ENCODE peak calls at places on chromosomes 4 and X, in ten cellular contexts. One of them, this sample, is unnamed.

GRCh38 chr4:26048962-26049361 is 134.9 kb downstream of the SMIM20 start:
- DNase-seq in GM12865: no peak
- DNase-seq in progenitor cell of endocrine pancreas: no peak
- DNase-seq in HCT116: no peak
- DNase-seq in fibroblast of lung: peak; percentile 39
- DNase-seq in CD4-positive, alpha-beta T cell: no peak
- DNase-seq in IMR-90: no peak
- DNase-seq in tibial artery: peak; percentile 49
- DNase-seq in ovary: no peak
- DNase-seq in lower lobe of right lung: no peak
- DNase-seq in this sample: no peak

GRCh38 chr4:106238819-106239420 is 77.1 kb downstream of the TBCK start:
- DNase-seq in HCT116: peak; percentile 27
- DNase-seq in fibroblast of lung: peak; percentile 13
- DNase-seq in ovary: no peak
- DNase-seq in lower lobe of right lung: no peak
- DNase-seq in tibial artery: no peak
- DNase-seq in CD4-positive, alpha-beta T cell: no peak
- DNase-seq in IMR-90: peak; percentile 34
- DNase-seq in progenitor cell of endocrine pancreas: no peak
- DNase-seq in GM12865: peak; percentile 34
- DNase-seq in this sample: no peak

GRCh38 chr4:74583757-74584156 is 138.8 kb downstream of the AREG start:
- DNase-seq in IMR-90: peak; percentile 4
- DNase-seq in CD4-positive, alpha-beta T cell: no peak
- DNase-seq in tibial artery: no peak
- DNase-seq in progenitor cell of endocrine pancreas: no peak
- DNase-seq in HCT116: no peak
- DNase-seq in fibroblast of lung: no peak
- DNase-seq in GM12865: no peak
- DNase-seq in lower lobe of right lung: no peak
- DNase-seq in ovary: no peak
- DNase-seq in this sample: no peak

GRCh38 chr4:27692098-27692679 is 831.5 kb downstream of the STIM2 start:
- DNase-seq in progenitor cell of endocrine pancreas: no peak
- DNase-seq in fibroblast of lung: peak; percentile 8
- DNase-seq in HCT116: peak; percentile 45
- DNase-seq in lower lobe of right lung: no peak
- DNase-seq in tibial artery: no peak
- DNase-seq in CD4-positive, alpha-beta T cell: no peak
- DNase-seq in GM12865: peak; percentile 67
- DNase-seq in ovary: no peak
- DNase-seq in IMR-90: peak; percentile 29
- DNase-seq in this sample: no peak

GRCh38 chr4:10077492-10078335 is 38.9 kb downstream of the WDR1 start:
- DNase-seq in ovary: no peak
- DNase-seq in tibial artery: peak; percentile 54
- DNase-seq in lower lobe of right lung: peak; percentile 71
- DNase-seq in progenitor cell of endocrine pancreas: no peak
- DNase-seq in HCT116: no peak
- DNase-seq in GM12865: peak; percentile 4
- DNase-seq in fibroblast of lung: no peak
- DNase-seq in IMR-90: no peak
- DNase-seq in CD4-positive, alpha-beta T cell: no peak
- DNase-seq in this sample: no peak

GRCh38 chrX:34365482-34365881 is 233.4 kb upstream of the FAM47A start:
- DNase-seq in GM12865: no peak
- DNase-seq in IMR-90: peak; percentile 3
- DNase-seq in progenitor cell of endocrine pancreas: no peak
- DNase-seq in lower lobe of right lung: no peak
- DNase-seq in tibial artery: no peak
- DNase-seq in ovary: no peak
- DNase-seq in fibroblast of lung: no peak
- DNase-seq in CD4-positive, alpha-beta T cell: no peak
- DNase-seq in HCT116: no peak
- DNase-seq in this sample: no peak

GRCh38 chr4:156662921-156663320 is 308.7 kb downstream of the PDGFC start:
- DNase-seq in IMR-90: no peak
- DNase-seq in HCT116: no peak
- DNase-seq in GM12865: no peak
- DNase-seq in CD4-positive, alpha-beta T cell: no peak
- DNase-seq in progenitor cell of endocrine pancreas: no peak
- DNase-seq in tibial artery: no peak
- DNase-seq in ovary: no peak
- DNase-seq in lower lobe of right lung: no peak
- DNase-seq in fibroblast of lung: peak; percentile 44
- DNase-seq in this sample: no peak

GRCh38 chr4:14787894-14788293 is 214.4 kb upstream of the CPEB2 start:
- DNase-seq in fibroblast of lung: peak; percentile 6
- DNase-seq in HCT116: no peak
- DNase-seq in ovary: no peak
- DNase-seq in CD4-positive, alpha-beta T cell: no peak
- DNase-seq in IMR-90: peak; percentile 13
- DNase-seq in tibial artery: no peak
- DNase-seq in lower lobe of right lung: no peak
- DNase-seq in GM12865: peak; percentile 51
- DNase-seq in progenitor cell of endocrine pancreas: no peak
- DNase-seq in this sample: no peak

GRCh38 chr4:16967722-16968121 is 69.3 kb upstream of the LDB2 start:
- DNase-seq in lower lobe of right lung: no peak
- DNase-seq in progenitor cell of endocrine pancreas: no peak
- DNase-seq in ovary: peak; percentile 30
- DNase-seq in IMR-90: peak; percentile 10
- DNase-seq in CD4-positive, alpha-beta T cell: no peak
- DNase-seq in tibial artery: peak; percentile 75
- DNase-seq in HCT116: no peak
- DNase-seq in GM12865: no peak
- DNase-seq in fibroblast of lung: peak; percentile 59
- DNase-seq in this sample: peak; percentile 21

GRCh38 chrX:154056739-154057367 is 37.2 kb upstream of the IRAK1 start:
- DNase-seq in IMR-90: peak; percentile 20
- DNase-seq in progenitor cell of endocrine pancreas: no peak
- DNase-seq in lower lobe of right lung: no peak
- DNase-seq in fibroblast of lung: no peak
- DNase-seq in tibial artery: no peak
- DNase-seq in CD4-positive, alpha-beta T cell: no peak
- DNase-seq in GM12865: no peak
- DNase-seq in HCT116: no peak
- DNase-seq in ovary: no peak
- DNase-seq in this sample: no peak

GRCh38 chr4:138341739-138342415 is 99.7 kb upstream of the SLC7A11 start:
- DNase-seq in GM12865: peak; percentile 68
- DNase-seq in ovary: no peak
- DNase-seq in tibial artery: no peak
- DNase-seq in fibroblast of lung: no peak
- DNase-seq in progenitor cell of endocrine pancreas: no peak
- DNase-seq in IMR-90: no peak
- DNase-seq in lower lobe of right lung: no peak
- DNase-seq in CD4-positive, alpha-beta T cell: no peak
- DNase-seq in HCT116: no peak
- DNase-seq in this sample: no peak

GRCh38 chr4:185672151-185672550 is 136.8 kb upstream of the PDLIM3 start:
- DNase-seq in IMR-90: no peak
- DNase-seq in HCT116: no peak
- DNase-seq in tibial artery: no peak
- DNase-seq in GM12865: no peak
- DNase-seq in fibroblast of lung: no peak
- DNase-seq in ovary: no peak
- DNase-seq in progenitor cell of endocrine pancreas: no peak
- DNase-seq in CD4-positive, alpha-beta T cell: no peak
- DNase-seq in lower lobe of right lung: no peak
- DNase-seq in this sample: no peak

GRCh38 chr4:19880205-19880604 is 371.5 kb upstream of the SLIT2 start:
- DNase-seq in lower lobe of right lung: no peak
- DNase-seq in IMR-90: peak; percentile 12
- DNase-seq in ovary: no peak
- DNase-seq in progenitor cell of endocrine pancreas: no peak
- DNase-seq in fibroblast of lung: no peak
- DNase-seq in CD4-positive, alpha-beta T cell: no peak
- DNase-seq in HCT116: no peak
- DNase-seq in tibial artery: no peak
- DNase-seq in GM12865: no peak
- DNase-seq in this sample: no peak

DNA sequence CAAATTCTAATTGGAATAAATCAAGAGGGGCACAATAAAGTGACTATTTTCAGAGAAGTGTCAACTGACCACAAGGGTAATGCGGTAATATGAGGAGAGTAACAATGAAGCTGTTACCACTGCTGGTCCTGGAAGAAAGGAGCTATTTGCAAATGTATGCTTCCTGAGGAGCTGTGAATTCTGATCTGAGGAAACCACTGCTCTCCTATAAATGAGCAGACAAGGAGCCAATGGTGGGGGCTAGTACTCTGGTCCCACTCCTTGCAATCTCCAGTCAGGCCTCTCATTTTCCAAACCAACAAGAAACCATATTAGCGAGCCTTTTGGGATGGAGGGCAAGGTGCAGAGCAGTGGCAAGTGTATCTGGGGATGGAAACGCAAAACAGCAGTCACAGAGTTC is 770.2 kb downstream of the FSTL5 start:
- DNase-seq in ovary: no peak
- DNase-seq in HCT116: no peak
- DNase-seq in lower lobe of right lung: no peak
- DNase-seq in progenitor cell of endocrine pancreas: no peak
- DNase-seq in fibroblast of lung: no peak
- DNase-seq in tibial artery: no peak
- DNase-seq in GM12865: no peak
- DNase-seq in IMR-90: no peak
- DNase-seq in CD4-positive, alpha-beta T cell: no peak
- DNase-seq in this sample: no peak
- TF ChIP-seq CTCF in ovary: no peak
- TF ChIP-seq CTCF in HCT116: no peak
- TF ChIP-seq CTCF in lower lobe of right lung: no peak
- TF ChIP-seq CTCF in progenitor cell of endocrine pancreas: no peak
- TF ChIP-seq CTCF in fibroblast of lung: no peak
- TF ChIP-seq CTCF in tibial artery: no peak
- TF ChIP-seq CTCF in GM12865: no peak
- TF ChIP-seq CTCF in IMR-90: no peak
- TF ChIP-seq CTCF in CD4-positive, alpha-beta T cell: no peak
- TF ChIP-seq CTCF in this sample: no peak

GRCh38 chrX:140503230-140503585 is 1.7 kb downstream of the SOX3 start:
- DNase-seq in tibial artery: no peak
- DNase-seq in CD4-positive, alpha-beta T cell: no peak
- DNase-seq in IMR-90: no peak
- DNase-seq in fibroblast of lung: no peak
- DNase-seq in progenitor cell of endocrine pancreas: no peak
- DNase-seq in GM12865: no peak
- DNase-seq in HCT116: no peak
- DNase-seq in lower lobe of right lung: no peak
- DNase-seq in ovary: no peak
- DNase-seq in this sample: no peak

GRCh38 chrX:140501940-140502468 is 2.9 kb downstream of the SOX3 start:
- DNase-seq in tibial artery: no peak
- DNase-seq in lower lobe of right lung: no peak
- DNase-seq in fibroblast of lung: no peak
- DNase-seq in GM12865: no peak
- DNase-seq in progenitor cell of endocrine pancreas: no peak
- DNase-seq in HCT116: no peak
- DNase-seq in ovary: no peak
- DNase-seq in IMR-90: no peak
- DNase-seq in CD4-positive, alpha-beta T cell: no peak
- DNase-seq in this sample: no peak

GRCh38 chrX:140502491-140503229 is 2.2 kb downstream of the SOX3 start:
- DNase-seq in IMR-90: no peak
- DNase-seq in GM12865: no peak
- DNase-seq in ovary: no peak
- DNase-seq in lower lobe of right lung: no peak
- DNase-seq in HCT116: no peak
- DNase-seq in CD4-positive, alpha-beta T cell: no peak
- DNase-seq in progenitor cell of endocrine pancreas: no peak
- DNase-seq in fibroblast of lung: no peak
- DNase-seq in tibial artery: no peak
- DNase-seq in this sample: no peak

GRCh38 chrX:140504371-140505324 is at the start of gene SOX3:
- DNase-seq in progenitor cell of endocrine pancreas: no peak
- DNase-seq in lower lobe of right lung: no peak
- DNase-seq in CD4-positive, alpha-beta T cell: no peak
- DNase-seq in tibial artery: no peak
- DNase-seq in HCT116: no peak
- DNase-seq in ovary: no peak
- DNase-seq in GM12865: no peak
- DNase-seq in fibroblast of lung: no peak
- DNase-seq in IMR-90: no peak
- DNase-seq in this sample: no peak

DNA sequence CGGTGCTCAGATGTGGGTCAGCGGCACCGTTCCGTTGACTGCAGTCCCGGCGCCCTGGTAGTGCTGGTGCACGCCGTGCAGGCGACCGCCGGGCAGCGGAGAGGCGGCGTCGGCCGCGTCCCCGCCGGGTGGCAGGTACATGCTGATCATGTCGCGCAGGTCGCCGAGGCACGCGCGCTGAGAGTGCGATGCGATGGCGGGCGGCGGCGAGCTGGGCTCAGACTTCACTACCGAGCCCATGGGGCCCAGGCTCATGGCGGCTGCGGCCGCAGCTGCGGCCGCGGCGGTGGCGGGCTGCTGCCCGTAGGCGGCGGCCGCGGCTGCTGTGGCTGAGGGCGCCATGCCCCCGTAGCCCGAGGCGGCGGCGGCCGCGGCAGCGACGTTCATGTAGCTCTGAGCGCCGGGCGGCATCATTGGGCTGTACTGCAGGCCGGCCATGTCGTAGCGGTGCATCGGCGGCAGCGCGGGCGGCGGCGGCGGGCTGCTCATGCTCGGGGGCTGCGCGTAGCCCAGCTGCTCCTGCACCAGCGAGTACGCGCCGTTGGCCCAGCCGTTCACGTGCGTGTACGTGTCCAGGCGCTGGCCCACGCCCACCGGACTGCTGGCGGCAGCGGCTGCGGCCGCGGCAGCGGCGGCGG is 1.0 kb downstream of the SOX3 start:
- DNase-seq in CD4-positive, alpha-beta T cell: no peak
- DNase-seq in tibial artery: no peak
- DNase-seq in IMR-90: peak; percentile 7
- DNase-seq in progenitor cell of endocrine pancreas: peak; percentile 58
- DNase-seq in ovary: no peak
- DNase-seq in lower lobe of right lung: no peak
- DNase-seq in GM12865: no peak
- DNase-seq in HCT116: no peak
- DNase-seq in fibroblast of lung: peak; percentile 34
- DNase-seq in this sample: no peak
- TF ChIP-seq CTCF in CD4-positive, alpha-beta T cell: no peak
- TF ChIP-seq CTCF in tibial artery: no peak
- TF ChIP-seq CTCF in IMR-90: peak; percentile 10
- TF ChIP-seq CTCF in progenitor cell of endocrine pancreas: peak; percentile 48
- TF ChIP-seq CTCF in ovary: no peak
- TF ChIP-seq CTCF in lower lobe of right lung: no peak
- TF ChIP-seq CTCF in GM12865: no peak
- TF ChIP-seq CTCF in HCT116: no peak
- TF ChIP-seq CTCF in fibroblast of lung: no peak
- TF ChIP-seq CTCF in this sample: no peak

GRCh38 chr4:109978704-109979103 is 66.0 kb downstream of the EGF start:
- DNase-seq in fibroblast of lung: peak; percentile 55
- DNase-seq in progenitor cell of endocrine pancreas: no peak
- DNase-seq in GM12865: no peak
- DNase-seq in ovary: no peak
- DNase-seq in HCT116: no peak
- DNase-seq in lower lobe of right lung: no peak
- DNase-seq in CD4-positive, alpha-beta T cell: no peak
- DNase-seq in IMR-90: no peak
- DNase-seq in tibial artery: no peak
- DNase-seq in this sample: no peak
- TF ChIP-seq CTCF in fibroblast of lung: no peak
- TF ChIP-seq CTCF in progenitor cell of endocrine pancreas: peak; percentile 32
- TF ChIP-seq CTCF in GM12865: peak; percentile 4
- TF ChIP-seq CTCF in ovary: no peak
- TF ChIP-seq CTCF in HCT116: peak; percentile 24
- TF ChIP-seq CTCF in lower lobe of right lung: no peak
- TF ChIP-seq CTCF in CD4-positive, alpha-beta T cell: no peak
- TF ChIP-seq CTCF in IMR-90: no peak
- TF ChIP-seq CTCF in tibial artery: no peak
- TF ChIP-seq CTCF in this sample: peak; percentile 9

GRCh38 chr4:48033825-48034413 is 17.3 kb downstream of the NIPAL1 start:
- DNase-seq in tibial artery: no peak
- DNase-seq in CD4-positive, alpha-beta T cell: peak; percentile 41
- DNase-seq in fibroblast of lung: peak; percentile 7
- DNase-seq in IMR-90: peak; percentile 3
- DNase-seq in progenitor cell of endocrine pancreas: no peak
- DNase-seq in GM12865: peak; percentile 71
- DNase-seq in ovary: no peak
- DNase-seq in lower lobe of right lung: no peak
- DNase-seq in HCT116: peak; percentile 10
- DNase-seq in this sample: no peak
- TF ChIP-seq CTCF in tibial artery: no peak
- TF ChIP-seq CTCF in CD4-positive, alpha-beta T cell: peak; percentile 84
- TF ChIP-seq CTCF in fibroblast of lung: peak; percentile 45
- TF ChIP-seq CTCF in IMR-90: peak; percentile 35
- TF ChIP-seq CTCF in progenitor cell of endocrine pancreas: peak; percentile 66
- TF ChIP-seq CTCF in GM12865: peak; percentile 63
- TF ChIP-seq CTCF in ovary: no peak
- TF ChIP-seq CTCF in lower lobe of right lung: peak; percentile 33
- TF ChIP-seq CTCF in HCT116: peak; percentile 67
- TF ChIP-seq CTCF in this sample: peak; percentile 61

This sample was measured in osteocyte.